ENCODE peak calls at places on chromosomes 5 and 9, in five cellular contexts. O, T, W, J and S are unnamed samples.

GRCh38 chr9:13728917-13729811 is 449.7 kb upstream of the MPDZ start:
- DNase-seq in O (no peak), T (no peak), W (peak), J (peak), S (no peak)

GRCh38 chr9:130549093-130549735 is 30.2 kb upstream of the FUBP3 start:
- DNase-seq in O (peak), T (no peak), W (no peak), J (no peak), S (no peak)

GRCh38 chr9:136403915-136404800 is 4.2 kb upstream of the SNAPC4 start:
- DNase-seq in O (no peak), T (no peak), W (no peak), J (no peak), S (no peak)

GRCh38 chr9:126080641-126081040 is 246.0 kb upstream of the MVB12B start:
- DNase-seq in O (no peak), T (no peak), W (no peak), J (no peak), S (no peak)

GRCh38 chr5:55454282-55454681 is 80.5 kb downstream of the PLPP1 start:
- DNase-seq in O (no peak), T (no peak), W (no peak), J (no peak), S (no peak)

GRCh38 chr5:153883829-153884228 is 154.9 kb downstream of the FAM114A2 start:
- DNase-seq in O (no peak), T (peak), W (peak), J (no peak), S (peak)

GRCh38 chr9:127867356-127868277 is 9.9 kb downstream of the AK1 start:
- DNase-seq in O (no peak), T (no peak), W (no peak), J (no peak), S (no peak)

GRCh38 chr9:38177680-38178079 is 108.7 kb upstream of the SHB start:
- DNase-seq in O (no peak), T (no peak), W (no peak), J (no peak), S (no peak)

GRCh38 chr9:16768816-16769215 is 101.7 kb downstream of the BNC2 start:
- DNase-seq in O (peak), T (no peak), W (no peak), J (no peak), S (no peak)

GRCh38 chr9:116232425-116233159 is 79.0 kb downstream of the PAPPA start:
- DNase-seq in O (no peak), T (no peak), W (peak), J (peak), S (peak)

GRCh38 chr9:123131993-123132392 is 98.5 kb downstream of the GPR21 start:
- DNase-seq in O (no peak), T (no peak), W (peak), J (no peak), S (no peak)

GRCh38 chr9:77648458-77649108 is 461 bp upstream of the GNA14 start:
- DNase-seq in O (peak), T (no peak), W (peak), J (peak), S (no peak)

GRCh38 chr5:90131734-90132133 is 277.8 kb downstream of the CETN3 start:
- DNase-seq in O (no peak), T (no peak), W (peak), J (no peak), S (no peak)
- TF ChIP-seq CTCF in O (no peak), T (no peak), W (no peak), J (no peak), S (no peak)

DNA sequence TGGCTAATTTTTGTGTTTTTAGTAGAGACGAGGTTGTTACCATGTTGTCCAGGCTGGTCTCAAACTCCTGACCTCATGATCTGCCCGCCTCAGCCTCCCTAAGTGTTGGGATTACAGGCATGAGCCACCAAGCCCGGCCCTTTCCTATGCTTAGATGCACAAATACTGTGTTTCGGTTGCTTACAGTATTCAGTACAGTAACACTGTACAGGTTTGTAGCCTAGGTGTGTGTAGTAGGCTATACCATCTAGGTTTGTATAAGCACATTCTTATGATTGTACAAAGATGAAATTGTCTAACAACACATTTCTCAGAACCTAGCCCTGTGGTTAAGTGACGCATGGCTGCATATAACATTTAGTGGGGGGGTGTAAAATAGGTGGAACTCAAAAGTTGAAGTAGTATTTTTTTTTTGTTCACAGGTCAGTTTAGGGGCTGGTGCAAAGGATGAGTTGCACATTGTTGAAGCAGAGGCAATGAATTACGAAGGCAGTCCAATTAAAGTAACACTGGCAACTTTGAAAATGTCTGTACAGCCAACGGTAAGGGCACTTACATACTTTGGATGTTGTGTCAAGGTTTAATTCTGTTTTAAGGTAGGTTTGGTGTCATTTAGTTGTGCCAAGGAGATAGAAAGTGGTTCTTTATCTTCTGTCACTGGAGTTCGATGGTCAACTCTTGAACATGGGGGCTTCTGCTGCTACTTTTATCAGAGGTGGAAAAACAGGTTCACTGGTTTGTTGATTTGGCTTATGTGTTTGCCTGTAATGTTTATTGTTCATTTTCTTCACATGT is 3.4 kb downstream of the NPM1 start:
- DNase-seq in O (no peak), T (no peak), W (no peak), J (no peak), S (no peak)
- H3K4me3 ChIP-seq in O (peak), T (peak), W (peak), J (no peak), S (peak)

GRCh38 chr9:137457406-137458193 is 1.5 kb downstream of the NSMF start:
- DNase-seq in O (no peak), T (no peak), W (no peak), J (no peak), S (no peak)
- TF ChIP-seq CTCF in O (no peak), T (no peak), W (no peak), J (no peak), S (no peak)

DNA sequence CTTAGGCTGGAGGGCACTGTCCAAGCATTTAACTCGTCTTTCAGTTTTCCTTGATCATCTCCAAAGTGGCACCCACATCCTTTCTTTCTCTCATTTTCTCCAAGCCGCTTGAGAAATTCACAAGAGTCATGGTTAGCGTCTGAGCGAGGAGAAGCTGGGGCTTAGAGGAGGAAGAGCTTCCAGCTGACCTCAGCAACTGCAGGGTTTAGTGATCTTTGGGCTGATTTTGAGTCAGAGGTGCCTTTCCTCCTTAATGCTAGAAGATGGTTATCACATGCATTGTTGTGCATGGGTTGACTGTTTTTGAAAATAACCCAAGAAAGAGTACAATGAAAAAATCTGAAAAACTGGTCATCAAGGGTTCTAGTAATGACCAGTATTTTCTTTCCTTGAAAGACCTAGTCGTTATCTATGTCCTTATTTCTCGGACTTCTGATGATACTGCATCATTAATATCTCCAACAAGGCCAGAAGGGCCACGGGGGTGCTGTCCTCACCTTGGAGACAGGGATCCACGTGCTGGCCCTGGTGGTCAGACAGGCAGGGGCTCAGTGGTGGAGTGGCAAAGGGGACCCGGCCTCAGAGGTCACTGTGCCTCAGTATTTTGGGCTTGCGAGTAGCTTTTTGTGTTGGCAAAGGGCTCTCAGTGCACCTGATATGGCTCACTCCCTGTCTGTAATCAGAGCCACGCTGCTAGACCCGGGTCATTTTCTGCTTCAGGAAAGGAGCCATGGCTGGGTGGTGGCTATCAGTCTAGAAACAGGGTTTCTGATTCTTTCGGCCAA is 134.9 kb downstream of the GADD45G start:
- DNase-seq in O (no peak), T (no peak), W (no peak), J (no peak), S (no peak)
- H3K4me3 ChIP-seq in O (no peak), T (no peak), W (no peak), J (no peak), S (no peak)

DNA sequence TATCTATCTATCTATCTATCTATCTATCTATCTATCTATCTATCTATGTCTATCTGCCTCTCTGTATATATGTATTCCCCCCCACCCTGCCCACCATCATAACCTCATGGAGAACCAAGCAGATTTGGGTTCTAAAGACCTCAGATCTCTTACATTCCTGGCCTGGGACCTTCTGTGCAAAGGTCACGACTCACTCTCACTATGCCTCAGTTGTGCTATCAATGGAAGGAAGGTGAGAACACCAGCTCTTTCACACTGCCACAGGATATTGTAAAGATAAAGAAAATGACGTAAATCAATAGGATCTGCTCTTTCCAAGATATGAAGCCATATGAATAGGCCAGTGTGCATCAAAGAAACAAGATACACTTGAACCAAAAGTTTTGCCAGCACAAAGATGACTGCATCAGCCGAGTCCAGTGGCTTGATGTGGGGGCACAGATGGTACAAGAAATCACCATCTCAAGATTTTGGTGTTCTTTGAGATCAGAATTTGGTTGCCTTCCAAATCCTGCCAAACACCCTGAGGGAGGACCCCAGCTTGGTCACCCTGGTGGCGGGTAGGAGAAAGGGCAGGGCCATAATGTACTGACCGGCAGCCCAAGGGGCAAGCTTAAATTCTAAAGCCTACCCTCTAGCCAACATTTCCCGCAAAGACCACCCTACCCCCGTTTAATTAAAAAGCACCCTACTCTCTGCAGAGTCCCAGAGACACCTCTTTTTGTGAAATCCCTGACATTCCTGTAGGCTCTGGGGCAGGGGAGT is 8.4 kb upstream of the FGF1 start:
- DNase-seq in O (no peak), T (no peak), W (no peak), J (no peak), S (no peak)
- TF ChIP-seq CTCF in O (peak), T (peak), W (peak), J (no peak), S (peak)

GRCh38 chr9:93060746-93061259 is 2.3 kb downstream of the SUSD3 start:
- DNase-seq in O (no peak), T (no peak), W (peak), J (no peak), S (no peak)

GRCh38 chr9:93057703-93058356 is 671 bp upstream of the SUSD3 start:
- DNase-seq in O (no peak), T (no peak), W (no peak), J (no peak), S (no peak)

GRCh38 chr9:93058357-93059096 is at the start of gene SUSD3:
- DNase-seq in O (peak), T (no peak), W (peak), J (peak), S (no peak)

GRCh38 chr9:93059960-93060591 is 1.6 kb downstream of the SUSD3 start:
- DNase-seq in O (no peak), T (no peak), W (no peak), J (no peak), S (no peak)

GRCh38 chr9:93059097-93059959 is 827 bp downstream of the SUSD3 start:
- DNase-seq in O (peak), T (no peak), W (no peak), J (no peak), S (no peak)
- H3K4me3 ChIP-seq in O (peak), T (no peak), W (no peak), J (peak), S (no peak)

DNA sequence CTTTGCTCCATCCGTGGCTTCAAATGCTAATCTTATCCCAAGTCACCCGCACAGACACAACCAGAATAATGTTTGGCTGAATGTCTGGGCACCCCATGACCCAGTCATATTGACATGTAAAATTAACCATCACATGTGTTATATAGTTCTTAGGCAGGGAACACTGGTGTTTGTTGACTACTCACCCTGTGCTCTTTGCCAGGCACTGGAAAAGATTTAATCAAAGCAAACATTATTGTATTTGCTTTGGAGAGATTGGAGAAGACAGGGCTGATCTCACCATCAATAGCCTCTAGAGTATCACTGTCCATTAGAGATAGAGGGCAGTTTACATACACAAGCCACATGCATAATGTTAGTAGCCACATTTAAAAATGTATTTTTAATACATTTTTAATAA is 96.2 kb upstream of the KCNN2 start:
- DNase-seq in O (no peak), T (no peak), W (no peak), J (no peak), S (no peak)
- TF ChIP-seq CTCF in O (no peak), T (no peak), W (no peak), J (no peak), S (no peak)

GRCh38 chr9:71755869-71756268 is 12.4 kb downstream of the CEMIP2 start:
- DNase-seq in O (no peak), T (no peak), W (no peak), J (no peak), S (no peak)
- H3K4me3 ChIP-seq in O (no peak), T (no peak), W (no peak), J (no peak), S (no peak)

GRCh38 chr5:53035868-53036381 is 46.8 kb downstream of the ITGA2 start:
- DNase-seq in O (peak), T (no peak), W (peak), J (peak), S (peak)
- TF ChIP-seq CTCF in O (peak), T (no peak), W (peak), J (no peak), S (peak)

GRCh38 chr5:147831465-147831864 is at the start of gene SPINK1:
- DNase-seq in O (no peak), T (no peak), W (no peak), J (no peak), S (no peak)
- H3K4me3 ChIP-seq in O (no peak), T (no peak), W (no peak), J (no peak), S (no peak)